ENCODE peak calls at places on chromosomes 3 and 15, in five cellular contexts. One of them, this sample, is unnamed.

GRCh38 chr3:57446318-57446841 is 97.8 kb downstream of the DNAH12 start:
- DNase-seq in fibroblast of lung: peak; percentile 4
- DNase-seq in breast epithelium: no peak
- DNase-seq in cardiac muscle cell: peak; percentile 64
- DNase-seq in uterus: no peak
- DNase-seq in this sample: no peak

GRCh38 chr3:159607856-159608255 is 380.8 kb upstream of the IL12A start:
- DNase-seq in fibroblast of lung: no peak
- DNase-seq in breast epithelium: no peak
- DNase-seq in cardiac muscle cell: no peak
- DNase-seq in uterus: no peak
- DNase-seq in this sample: no peak

GRCh38 chr3:133757701-133758319 is 11.6 kb downstream of the TF start:
- DNase-seq in fibroblast of lung: no peak
- DNase-seq in breast epithelium: no peak
- DNase-seq in cardiac muscle cell: no peak
- DNase-seq in uterus: no peak
- DNase-seq in this sample: no peak

GRCh38 chr15:28944286-28944685 is 58.5 kb downstream of the APBA2 start:
- DNase-seq in fibroblast of lung: no peak
- DNase-seq in breast epithelium: no peak
- DNase-seq in cardiac muscle cell: no peak
- DNase-seq in uterus: no peak
- DNase-seq in this sample: peak; percentile 32

GRCh38 chr3:133895208-133896001 is at the start of gene RAB6B:
- DNase-seq in fibroblast of lung: peak; percentile 23
- DNase-seq in breast epithelium: no peak
- DNase-seq in cardiac muscle cell: peak; percentile 50
- DNase-seq in uterus: peak; percentile 22
- DNase-seq in this sample: peak; percentile 54

GRCh38 chr3:73381551-73381950 is 243.2 kb downstream of the PDZRN3 start:
- DNase-seq in fibroblast of lung: no peak
- DNase-seq in breast epithelium: no peak
- DNase-seq in cardiac muscle cell: no peak
- DNase-seq in uterus: no peak
- DNase-seq in this sample: no peak

GRCh38 chr3:155512867-155513261 is 219.4 kb upstream of the STRIT1 start:
- DNase-seq in fibroblast of lung: no peak
- DNase-seq in breast epithelium: no peak
- DNase-seq in cardiac muscle cell: no peak
- DNase-seq in uterus: no peak
- DNase-seq in this sample: no peak

GRCh38 chr15:95263751-95264150 is 1032.4 kb downstream of the MCTP2 start:
- DNase-seq in fibroblast of lung: no peak
- DNase-seq in breast epithelium: no peak
- DNase-seq in cardiac muscle cell: no peak
- DNase-seq in uterus: no peak
- DNase-seq in this sample: no peak

GRCh38 chr15:67178569-67179210 is 75.8 kb downstream of the AAGAB start:
- DNase-seq in fibroblast of lung: peak; percentile 98
- DNase-seq in breast epithelium: no peak
- DNase-seq in cardiac muscle cell: peak; percentile 98
- DNase-seq in uterus: no peak
- DNase-seq in this sample: peak; percentile 66

GRCh38 chr15:63856711-63857458 is 23.1 kb upstream of the HERC1 start:
- DNase-seq in fibroblast of lung: no peak
- DNase-seq in breast epithelium: no peak
- DNase-seq in cardiac muscle cell: peak; percentile 33
- DNase-seq in uterus: no peak
- DNase-seq in this sample: no peak

GRCh38 chr3:123068227-123069020 is 1.6 kb downstream of the PDIA5 start:
- DNase-seq in fibroblast of lung: no peak
- DNase-seq in breast epithelium: no peak
- DNase-seq in cardiac muscle cell: no peak
- DNase-seq in uterus: no peak
- DNase-seq in this sample: no peak

GRCh38 chr15:51331141-51331540 is 7.3 kb downstream of the CYP19A1 start:
- DNase-seq in fibroblast of lung: no peak
- DNase-seq in breast epithelium: no peak
- DNase-seq in cardiac muscle cell: peak; percentile 73
- DNase-seq in uterus: no peak
- DNase-seq in this sample: no peak

GRCh38 chr3:168870892-168871291 is 775.2 kb upstream of the GOLIM4 start:
- DNase-seq in fibroblast of lung: no peak
- DNase-seq in breast epithelium: no peak
- DNase-seq in cardiac muscle cell: no peak
- DNase-seq in uterus: no peak
- DNase-seq in this sample: no peak

GRCh38 chr3:61358364-61358763 is 107.1 kb upstream of the FHIT start:
- DNase-seq in fibroblast of lung: peak; percentile 63
- DNase-seq in breast epithelium: no peak
- DNase-seq in cardiac muscle cell: peak; percentile 72
- DNase-seq in uterus: peak; percentile 75
- DNase-seq in this sample: no peak

GRCh38 chr3:120180731-120181412 is 86.6 kb upstream of the GSK3B start:
- DNase-seq in fibroblast of lung: no peak
- DNase-seq in breast epithelium: no peak
- DNase-seq in cardiac muscle cell: no peak
- DNase-seq in uterus: no peak
- DNase-seq in this sample: no peak

GRCh38 chr15:58566029-58566428 is 134.2 kb downstream of the LIPC start:
- DNase-seq in fibroblast of lung: no peak
- DNase-seq in breast epithelium: no peak
- DNase-seq in cardiac muscle cell: no peak
- DNase-seq in uterus: no peak
- DNase-seq in this sample: no peak

GRCh38 chr3:69219101-69219708 is 96.8 kb upstream of the LMOD3 start:
- DNase-seq in fibroblast of lung: no peak
- DNase-seq in breast epithelium: no peak
- DNase-seq in cardiac muscle cell: no peak
- DNase-seq in uterus: no peak
- DNase-seq in this sample: no peak

GRCh38 chr3:136543385-136543784 is 208.8 kb downstream of the STAG1 start:
- DNase-seq in fibroblast of lung: peak; percentile 28
- DNase-seq in breast epithelium: no peak
- DNase-seq in cardiac muscle cell: peak; percentile 63
- DNase-seq in uterus: no peak
- DNase-seq in this sample: no peak

GRCh38 chr3:10557250-10557649 is 51.9 kb upstream of the ATP2B2 start:
- DNase-seq in fibroblast of lung: no peak
- DNase-seq in breast epithelium: peak; percentile 34
- DNase-seq in cardiac muscle cell: no peak
- DNase-seq in uterus: no peak
- DNase-seq in this sample: no peak

GRCh38 chr3:150747909-150748568 is 14.9 kb downstream of the SIAH2 start:
- DNase-seq in fibroblast of lung: no peak
- DNase-seq in breast epithelium: no peak
- DNase-seq in cardiac muscle cell: no peak
- DNase-seq in uterus: no peak
- DNase-seq in this sample: no peak

GRCh38 chr15:42332331-42332730 is 27.0 kb upstream of the CAPN3 start:
- DNase-seq in fibroblast of lung: no peak
- DNase-seq in breast epithelium: no peak
- DNase-seq in cardiac muscle cell: peak; percentile 17
- DNase-seq in uterus: no peak
- DNase-seq in this sample: no peak

GRCh38 chr3:53225651-53226050 is 30.2 kb downstream of the TKT start:
- DNase-seq in fibroblast of lung: no peak
- DNase-seq in breast epithelium: no peak
- DNase-seq in cardiac muscle cell: no peak
- DNase-seq in uterus: no peak
- DNase-seq in this sample: no peak

GRCh38 chr3:195009607-195010006 is 261.4 kb downstream of the XXYLT1 start:
- DNase-seq in fibroblast of lung: no peak
- DNase-seq in breast epithelium: no peak
- DNase-seq in cardiac muscle cell: no peak
- DNase-seq in uterus: no peak
- DNase-seq in this sample: no peak

GRCh38 chr15:71337197-71337845 is 222.1 kb downstream of the THSD4 start:
- DNase-seq in fibroblast of lung: no peak
- DNase-seq in breast epithelium: no peak
- DNase-seq in cardiac muscle cell: peak; percentile 15
- DNase-seq in uterus: no peak
- DNase-seq in this sample: no peak

GRCh38 chr3:175111036-175111435 is 251.9 kb downstream of the NAALADL2 start:
- DNase-seq in fibroblast of lung: peak; percentile 76
- DNase-seq in breast epithelium: no peak
- DNase-seq in cardiac muscle cell: peak; percentile 51
- DNase-seq in uterus: no peak
- DNase-seq in this sample: no peak

GRCh38 chr15:74725241-74725774 is at the start of gene CYP1A1:
- DNase-seq in fibroblast of lung: no peak
- DNase-seq in breast epithelium: no peak
- DNase-seq in cardiac muscle cell: peak; percentile 3
- DNase-seq in uterus: no peak
- DNase-seq in this sample: no peak

GRCh38 chr3:190883973-190884832 is 21.7 kb upstream of the GMNC start:
- DNase-seq in fibroblast of lung: peak; percentile 74
- DNase-seq in breast epithelium: no peak
- DNase-seq in cardiac muscle cell: peak; percentile 72
- DNase-seq in uterus: peak; percentile 18
- DNase-seq in this sample: no peak

GRCh38 chr3:186107148-186108105 is 1.5 kb downstream of the ETV5 start:
- DNase-seq in fibroblast of lung: peak; percentile 84
- DNase-seq in breast epithelium: peak; percentile 59
- DNase-seq in cardiac muscle cell: peak; percentile 81
- DNase-seq in uterus: peak; percentile 60
- DNase-seq in this sample: peak; percentile 76

GRCh38 chr3:186105543-186105942 is 3.3 kb downstream of the ETV5 start:
- DNase-seq in fibroblast of lung: no peak
- DNase-seq in breast epithelium: no peak
- DNase-seq in cardiac muscle cell: no peak
- DNase-seq in uterus: no peak
- DNase-seq in this sample: no peak

GRCh38 chr3:186109897-186110803 is 1.3 kb upstream of the ETV5 start:
- DNase-seq in fibroblast of lung: peak; percentile 57
- DNase-seq in breast epithelium: no peak
- DNase-seq in cardiac muscle cell: peak; percentile 51
- DNase-seq in uterus: peak; percentile 32
- DNase-seq in this sample: no peak

GRCh38 chr3:186108941-186109865 is at the start of gene ETV5:
- DNase-seq in fibroblast of lung: peak; percentile 100
- DNase-seq in breast epithelium: peak; percentile 97
- DNase-seq in cardiac muscle cell: peak; percentile 100
- DNase-seq in uterus: peak; percentile 99
- DNase-seq in this sample: peak; percentile 99

DNA sequence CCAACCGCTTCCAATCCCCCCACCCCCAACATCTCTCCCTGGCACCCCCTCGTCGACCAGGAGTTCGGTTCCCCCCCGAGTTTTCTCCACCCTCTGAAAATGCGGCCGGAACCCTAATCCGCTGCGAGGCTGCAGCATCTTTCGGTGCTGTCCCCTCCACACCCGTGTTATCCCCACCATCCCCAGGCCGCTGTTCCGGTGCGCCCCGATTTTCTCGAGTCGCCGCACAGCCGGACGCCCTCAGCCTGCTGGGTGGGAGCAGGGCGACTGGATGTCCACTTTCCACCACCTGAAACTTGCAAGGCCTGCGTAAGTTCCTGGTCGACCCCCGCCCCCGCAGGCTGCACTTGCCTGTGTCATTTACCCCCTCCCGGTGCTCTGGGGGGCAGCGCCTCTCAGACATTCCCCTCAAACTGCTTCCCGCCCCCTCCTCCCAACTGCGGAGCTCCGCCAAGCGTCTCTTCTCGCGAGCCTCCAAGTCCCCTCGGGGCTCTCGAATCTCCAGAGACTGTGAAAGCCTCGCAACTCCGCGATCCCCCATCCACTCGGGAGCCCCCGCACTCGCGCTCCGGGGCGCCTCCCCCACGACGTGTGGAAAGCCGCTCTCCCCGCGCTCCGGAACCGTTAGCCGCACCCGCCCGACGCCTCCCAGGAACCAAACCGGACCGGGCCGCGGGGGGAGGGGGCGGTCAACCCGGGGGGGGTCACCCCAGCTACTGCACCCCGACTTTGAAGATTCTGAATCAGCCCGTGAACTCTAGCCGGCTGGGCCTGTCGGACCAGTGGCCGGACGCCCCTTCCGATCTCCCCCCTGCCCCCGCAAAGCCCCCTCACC is 566 bp downstream of the ETV5 start:
- DNase-seq in fibroblast of lung: peak; percentile 66
- DNase-seq in breast epithelium: no peak
- DNase-seq in cardiac muscle cell: peak; percentile 64
- DNase-seq in uterus: peak; percentile 53
- DNase-seq in this sample: peak; percentile 85
- H3K27ac ChIP-seq in fibroblast of lung: peak overlapping the region; percentile 76
- H3K27ac ChIP-seq in breast epithelium: peak overlapping the region; percentile 75
- H3K27ac ChIP-seq in cardiac muscle cell: peak overlapping the region; percentile 75
- H3K27ac ChIP-seq in uterus: peak overlapping the region; percentile 85
- H3K27ac ChIP-seq in this sample: no peak overlapping the region

GRCh38 chr15:98794211-98794610 is 145.9 kb downstream of the IGF1R start:
- DNase-seq in fibroblast of lung: no peak
- DNase-seq in breast epithelium: no peak
- DNase-seq in cardiac muscle cell: no peak
- DNase-seq in uterus: no peak
- DNase-seq in this sample: no peak
- H3K4me1 ChIP-seq in fibroblast of lung: peaks cover 2% of the 10 kb centered on the region
- H3K4me1 ChIP-seq in breast epithelium: peaks cover 19% of the 10 kb centered on the region
- H3K4me1 ChIP-seq in cardiac muscle cell: peaks cover 19% of the 10 kb centered on the region
- H3K4me1 ChIP-seq in uterus: peaks cover 8% of the 10 kb centered on the region
- H3K4me1 ChIP-seq in this sample: peaks cover 2% of the 10 kb centered on the region

GRCh38 chr3:13210221-13210975 is 137.2 kb upstream of the IQSEC1 start:
- DNase-seq in fibroblast of lung: no peak
- DNase-seq in breast epithelium: no peak
- DNase-seq in cardiac muscle cell: no peak
- DNase-seq in uterus: no peak
- DNase-seq in this sample: no peak
- H3K4me3 ChIP-seq in fibroblast of lung: no peak overlapping the region
- H3K4me3 ChIP-seq in breast epithelium: no peak overlapping the region
- H3K4me3 ChIP-seq in cardiac muscle cell: no peak overlapping the region
- H3K4me3 ChIP-seq in uterus: no peak overlapping the region
- H3K4me3 ChIP-seq in this sample: no peak overlapping the region

DNA sequence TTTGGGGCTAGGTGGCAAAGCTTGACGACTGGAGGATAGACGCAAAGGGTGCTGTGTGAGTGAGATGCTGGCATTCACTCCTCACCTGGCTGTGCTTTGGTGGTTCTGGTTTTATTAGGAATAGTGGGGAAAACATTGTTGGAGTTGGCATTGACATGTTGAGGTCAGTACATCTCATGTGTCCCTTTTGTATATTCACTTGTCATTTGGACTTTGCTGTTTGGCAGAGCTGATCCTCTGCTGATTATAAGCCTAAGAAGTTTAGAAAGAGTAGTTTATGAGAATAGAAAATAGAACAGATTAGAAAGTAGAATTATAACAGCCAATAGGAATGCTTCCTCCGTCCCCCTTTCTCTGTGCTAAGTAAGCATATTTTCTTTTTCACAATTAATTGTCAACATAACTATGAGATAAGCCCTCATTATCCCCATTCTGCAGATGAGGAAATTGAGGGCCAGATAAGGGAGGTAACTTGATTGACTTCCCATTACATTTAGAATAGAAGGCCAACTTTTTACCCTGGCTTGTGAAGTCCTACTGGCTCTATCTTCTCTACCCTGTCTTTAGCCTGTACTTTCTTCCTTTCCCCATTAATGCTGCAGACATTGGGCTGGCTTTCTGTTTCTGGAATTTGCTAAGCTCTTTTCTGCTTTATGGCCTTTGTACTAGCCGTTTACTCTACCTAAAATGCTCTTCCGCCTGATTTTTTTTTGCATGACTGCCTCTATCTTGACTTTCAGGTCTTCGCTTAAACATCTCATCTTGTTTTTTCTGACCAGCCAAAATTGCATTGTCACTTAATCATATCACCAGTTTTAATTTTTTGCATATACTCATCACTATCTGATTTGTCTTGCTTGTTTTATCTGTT is 12.8 kb downstream of the ITPR1 start:
- DNase-seq in fibroblast of lung: no peak
- DNase-seq in breast epithelium: no peak
- DNase-seq in cardiac muscle cell: no peak
- DNase-seq in uterus: no peak
- DNase-seq in this sample: no peak
- H3K27ac ChIP-seq in fibroblast of lung: no peak overlapping the region
- H3K27ac ChIP-seq in breast epithelium: peak overlapping the region; percentile 88
- H3K27ac ChIP-seq in cardiac muscle cell: no peak overlapping the region
- H3K27ac ChIP-seq in uterus: peak overlapping the region; percentile 73
- H3K27ac ChIP-seq in this sample: peak overlapping the region; percentile 97